ENCODE peak calls at places on chromosome 16, in seven cellular contexts. D is endothelial cell of umbilical vein, M is body of pancreas, W is fibroblast of lung, V is lower lobe of right lung, Y is kidney, Q is pancreas. K is an unnamed sample.

GRCh38 chr16:57383276-57384247 is 11.3 kb downstream of the CX3CL1 start:
- DNase-seq in Q (no peak), V (no peak), D (no peak), W (peak; percentile 77), M (no peak), Y (no peak), K (no peak)

GRCh38 chr16:19127674-19128131 is 13.9 kb downstream of the ITPRIPL2 start:
- DNase-seq in Q (no peak), V (no peak), M (no peak), W (no peak), Y (no peak), D (no peak), K (no peak)

GRCh38 chr16:8753411-8754054 is 43.9 kb downstream of the TMEM186 start:
- DNase-seq in W (peak; percentile 3), V (no peak), Y (no peak), D (no peak), M (peak; percentile 32), Q (no peak), K (no peak)

GRCh38 chr16:14301150-14302030 is 230.3 kb downstream of the MRTFB start:
- DNase-seq in M (peak; percentile 73), V (no peak), D (peak; percentile 12), W (no peak), Y (peak; percentile 79), Q (peak; percentile 79), K (peak; percentile 67)

GRCh38 chr16:19907161-19907992 is 22.7 kb upstream of the GPRC5B start:
- DNase-seq in W (peak; percentile 47), Q (peak; percentile 74), D (peak; percentile 73), Y (peak; percentile 81), V (peak; percentile 61), M (peak; percentile 74), K (peak; percentile 79)

GRCh38 chr16:61617214-61617783 is 418.9 kb downstream of the CDH8 start:
- DNase-seq in Y (no peak), Q (no peak), V (no peak), D (no peak), W (no peak), M (no peak), K (no peak)

GRCh38 chr16:81956213-81956948 is 54.9 kb downstream of the SDR42E1 start:
- DNase-seq in M (no peak), Q (no peak), Y (no peak), D (no peak), W (no peak), V (peak; percentile 65), K (no peak)

GRCh38 chr16:5350118-5350517 is 252.5 kb upstream of the EEF2KMT start:
- DNase-seq in V (no peak), M (no peak), D (no peak), W (peak; percentile 3), Y (no peak), Q (no peak), K (no peak)

GRCh38 chr16:54744998-54745397 is 185.7 kb upstream of the IRX5 start:
- DNase-seq in Y (no peak), V (no peak), Q (no peak), W (no peak), D (no peak), M (no peak), K (no peak)

GRCh38 chr16:7888421-7888820 is 555.8 kb downstream of the RBFOX1 start:
- DNase-seq in Y (no peak), W (no peak), D (no peak), Q (no peak), M (no peak), V (no peak), K (no peak)

GRCh38 chr16:55471448-55472097 is 7.4 kb upstream of the MMP2 start:
- DNase-seq in Q (no peak), V (no peak), M (no peak), W (peak; percentile 92), Y (no peak), D (peak; percentile 39), K (no peak)

GRCh38 chr16:57503366-57503765 is 17.1 kb upstream of the DOK4 start:
- DNase-seq in M (no peak), Y (peak; percentile 47), D (no peak), Q (no peak), W (no peak), V (no peak), K (no peak)

GRCh38 chr16:80407265-80407987 is 133.4 kb upstream of the DYNLRB2 start:
- DNase-seq in Y (no peak), V (no peak), Q (no peak), M (no peak), W (no peak), D (no peak), K (no peak)

GRCh38 chr16:13077816-13078215 is 176.4 kb downstream of the SHISA9 start:
- DNase-seq in W (no peak), Q (no peak), D (no peak), V (no peak), Y (no peak), M (no peak), K (no peak)

GRCh38 chr16:19701091-19701490 is 16.9 kb downstream of the KNOP1 start:
- DNase-seq in W (peak; percentile 55), Q (no peak), V (no peak), D (no peak), Y (no peak), M (no peak), K (no peak)

GRCh38 chr16:31483081-31483480 is at the start of gene SLC5A2:
- DNase-seq in Q (no peak), W (no peak), V (no peak), M (no peak), Y (peak; percentile 53), D (no peak), K (no peak)

GRCh38 chr16:3457434-3458252 is 14.2 kb downstream of the NAA60 start:
- DNase-seq in M (peak; percentile 91), Q (peak; percentile 94), Y (peak; percentile 96), V (peak; percentile 93), W (peak; percentile 86), D (peak; percentile 88), K (peak; percentile 97)

GRCh38 chr16:7137560-7138330 is 194.9 kb upstream of the RBFOX1 start:
- DNase-seq in Q (no peak), M (no peak), Y (no peak), V (no peak), D (no peak), W (no peak), K (no peak)

GRCh38 chr16:27429330-27429871 is 27.4 kb downstream of the IL21R start:
- DNase-seq in W (no peak), D (no peak), Y (no peak), Q (no peak), V (no peak), M (no peak), K (no peak)

GRCh38 chr16:25553711-25554436 is 137.9 kb upstream of the HS3ST4 start:
- DNase-seq in W (peak; percentile 15), D (no peak), Y (no peak), V (no peak), Q (no peak), M (no peak), K (no peak)

GRCh38 chr16:19118938-19119431 is 5.2 kb downstream of the ITPRIPL2 start:
- DNase-seq in V (no peak), W (peak; percentile 95), D (peak; percentile 88), Y (no peak), M (no peak), Q (no peak), K (no peak)

GRCh38 chr16:89598199-89598598 is 15.2 kb upstream of the DPEP1 start:
- DNase-seq in D (no peak), V (no peak), Y (no peak), Q (no peak), W (no peak), M (no peak), K (peak; percentile 62)

GRCh38 chr16:82761858-82762257 is 135.1 kb downstream of the CDH13 start:
- DNase-seq in Q (no peak), V (no peak), W (peak; percentile 50), Y (no peak), D (peak; percentile 76), M (no peak), K (peak; percentile 62)

GRCh38 chr16:76835319-76835718 is 355.7 kb upstream of the MON1B start:
- DNase-seq in Q (no peak), V (no peak), M (no peak), D (no peak), W (no peak), Y (no peak), K (no peak)

GRCh38 chr16:57863434-57864160 is 61.3 kb upstream of the KIFC3 start:
- DNase-seq in V (peak; percentile 60), M (peak; percentile 74), Y (peak; percentile 76), Q (peak; percentile 67), W (peak; percentile 79), D (peak; percentile 76), K (no peak)

GRCh38 chr16:10756574-10756973 is 12.9 kb downstream of the NUBP1 start:
- DNase-seq in Q (no peak), D (no peak), Y (no peak), M (no peak), V (no peak), W (peak; percentile 70), K (no peak)
- H3K4me3 ChIP-seq in Q (no peak overlapping the region), D (no peak overlapping the region), Y (no peak overlapping the region), M (no peak overlapping the region), V (no peak overlapping the region), W (no peak overlapping the region), K (no peak overlapping the region)

GRCh38 chr16:85988306-85988705 is 89.3 kb downstream of the IRF8 start:
- DNase-seq in V (no peak), W (no peak), M (no peak), Y (peak; percentile 22), D (no peak), Q (no peak), K (no peak)
- H3K4me3 ChIP-seq in V (no peak overlapping the region), W (no peak overlapping the region), M (no peak overlapping the region), Y (no peak overlapping the region), D (no peak overlapping the region), Q (no peak overlapping the region), K (no peak overlapping the region)

GRCh38 chr16:46649571-46649970 is 28.4 kb upstream of the SHCBP1 start:
- DNase-seq in Q (no peak), V (no peak), Y (no peak), M (peak; percentile 18), W (peak; percentile 72), D (no peak), K (no peak)
- H3K4me3 ChIP-seq in Q (no peak overlapping the region), V (no peak overlapping the region), Y (no peak overlapping the region), M (no peak overlapping the region), W (peak overlapping the region; percentile 42), D (no peak overlapping the region), K (no peak overlapping the region)

GRCh38 chr16:1180772-1181714 is 28.1 kb downstream of the CACNA1H start:
- DNase-seq in D (no peak), W (no peak), Q (no peak), Y (no peak), V (no peak), M (no peak), K (no peak)
- H3K4me3 ChIP-seq in D (no peak overlapping the region), W (no peak overlapping the region), Q (no peak overlapping the region), Y (no peak overlapping the region), V (no peak overlapping the region), M (no peak overlapping the region), K (no peak overlapping the region)